ENCODE peak calls at places on chromosomes 11 and 22, in four cellular contexts. Q, A, K and D are unnamed samples.
A peak's percentile ranks its signal among the peaks of the same experiment; 100 is the strongest.

GRCh38 chr11:74321487-74322188 is 10.2 kb upstream of the P4HA3 start:
- DNase-seq in Q (no peak), A (peak; percentile 64), K (no peak), D (peak; percentile 18)

GRCh38 chr11:61769946-61770683 is 17.7 kb downstream of the MYRF start:
- DNase-seq in A (no peak), K (no peak), Q (no peak), D (no peak)

GRCh38 chr22:30667486-30668305 is at the start of gene DUSP18:
- DNase-seq in A (peak; percentile 92), Q (peak; percentile 98), K (peak; percentile 92), D (peak; percentile 98)

GRCh38 chr11:68927280-68928107 is 23.8 kb downstream of the IGHMBP2 start:
- DNase-seq in Q (no peak), K (peak; percentile 31), A (peak; percentile 78), D (no peak)

GRCh38 chr22:41369089-41369745 is 12.5 kb upstream of the TEF start:
- DNase-seq in Q (no peak), K (no peak), A (no peak), D (no peak)

GRCh38 chr11:128544625-128545024 is 42.7 kb downstream of the ETS1 start:
- DNase-seq in A (peak; percentile 85), Q (no peak), K (no peak), D (no peak)

GRCh38 chr11:79068356-79068755 is 372.5 kb downstream of the TENM4 start:
- DNase-seq in Q (no peak), A (no peak), K (no peak), D (no peak)

GRCh38 chr22:23700706-23701105 is 9.9 kb downstream of the RGL4 start:
- DNase-seq in K (no peak), Q (no peak), A (peak; percentile 17), D (no peak)

GRCh38 chr11:102446606-102447005 is 6.0 kb downstream of the TMEM123 start:
- DNase-seq in K (no peak), A (peak; percentile 70), Q (no peak), D (no peak)

DNA sequence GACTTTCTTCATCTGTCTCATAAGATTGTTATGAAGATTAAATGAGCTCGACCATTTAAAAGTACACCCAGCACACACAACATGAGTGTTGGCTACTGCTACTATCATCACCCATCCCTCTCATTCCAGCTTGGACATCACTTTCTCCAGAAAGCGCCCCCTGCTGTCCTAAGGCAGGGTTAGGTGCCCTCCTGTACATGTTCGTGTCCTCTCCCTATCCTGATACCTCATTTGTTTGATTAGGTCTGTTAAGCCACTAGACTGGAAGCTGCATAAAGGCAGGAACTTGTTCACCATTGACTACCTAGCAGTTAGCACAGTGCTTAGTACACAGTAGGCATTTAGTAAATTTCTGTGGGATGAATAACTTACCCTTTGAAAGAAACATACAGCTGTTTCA is 85.5 kb downstream of the ENTHD1 start:
- DNase-seq in Q (peak; percentile 64), A (peak; percentile 44), K (no peak), D (peak; percentile 15)
- TF ChIP-seq CTCF in Q (peak; percentile 77), A (peak; percentile 53), K (no peak), D (peak; percentile 12)

GRCh38 chr22:22119003-22119402 is 125.6 kb upstream of the VPREB1 start:
- DNase-seq in Q (no peak), A (no peak), K (no peak), D (no peak)
- TF ChIP-seq CTCF in Q (no peak), A (no peak), K (no peak), D (no peak)

DNA sequence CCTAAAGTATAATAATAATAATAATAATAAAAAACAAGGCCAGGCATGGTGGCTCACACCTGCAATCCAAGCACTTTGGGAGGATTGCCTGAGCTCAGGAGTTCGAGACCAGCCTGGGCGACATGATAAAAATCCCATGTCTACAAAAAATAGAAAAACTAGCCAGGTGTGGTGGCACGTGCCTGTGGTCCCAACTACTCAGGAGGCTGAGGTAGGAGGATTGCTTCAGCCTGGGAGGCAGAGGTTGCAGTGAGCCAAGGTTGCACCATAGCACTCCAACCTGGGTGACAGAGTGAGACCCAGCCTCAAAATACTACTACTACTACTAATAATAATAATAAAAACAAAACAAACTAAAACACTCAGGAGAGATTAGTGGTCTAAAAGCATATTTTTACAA is 15.6 kb upstream of the ZNF280A start:
- DNase-seq in K (no peak), A (no peak), Q (no peak), D (no peak)
- TF ChIP-seq CTCF in K (no peak), A (no peak), Q (no peak), D (no peak)

GRCh38 chr11:116519499-116519898 is 253.3 kb downstream of the BUD13 start:
- DNase-seq in A (no peak), K (no peak), Q (peak; percentile 12), D (no peak)

GRCh38 chr11:116515666-116516184 is 257.1 kb downstream of the BUD13 start:
- DNase-seq in Q (peak; percentile 28), A (no peak), K (no peak), D (peak; percentile 41)

GRCh38 chr11:116517077-116517476 is 255.7 kb downstream of the BUD13 start:
- DNase-seq in K (no peak), A (no peak), Q (peak; percentile 14), D (no peak)

GRCh38 chr11:116517584-116517983 is 255.2 kb downstream of the BUD13 start:
- DNase-seq in K (no peak), Q (peak; percentile 12), A (no peak), D (no peak)

GRCh38 chr11:116518141-116518540 is 254.6 kb downstream of the BUD13 start:
- DNase-seq in A (no peak), K (no peak), Q (peak; percentile 12), D (no peak)
- TF ChIP-seq CTCF in A (no peak), K (no peak), Q (no peak), D (no peak)

GRCh38 chr11:43947003-43947500 is 4.6 kb downstream of the C11orf96 start:
- DNase-seq in A (peak; percentile 61), Q (peak; percentile 71), K (no peak), D (peak; percentile 22)
- TF ChIP-seq CTCF in A (peak; percentile 50), Q (peak; percentile 64), K (no peak), D (peak; percentile 9)

DNA sequence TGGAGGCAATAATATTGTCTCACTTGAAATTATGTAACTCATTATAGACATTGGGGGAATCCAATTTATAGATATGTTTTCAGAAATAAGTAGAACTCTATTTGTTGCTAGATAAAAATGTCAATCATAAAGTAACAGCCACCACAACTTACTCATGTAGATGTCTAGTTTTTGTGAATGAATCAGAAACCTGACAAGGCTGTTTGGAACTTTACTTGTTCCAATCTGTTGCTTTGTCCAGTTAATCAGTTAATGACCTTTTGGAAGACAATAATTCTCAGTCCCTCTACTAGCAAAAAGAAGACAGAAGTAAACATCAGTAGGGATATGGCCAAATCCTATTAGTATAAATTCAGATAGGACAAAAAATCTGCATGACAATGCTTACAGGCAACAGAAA is 1143.3 kb downstream of the LRRC4C start:
- DNase-seq in Q (no peak), K (no peak), A (no peak), D (no peak)
- TF ChIP-seq CTCF in Q (no peak), K (no peak), A (no peak), D (no peak)

GRCh38 chr22:38355275-38355674 is 38.0 kb upstream of the CSNK1E start:
- DNase-seq in Q (no peak), A (no peak), K (no peak), D (no peak)
- TF ChIP-seq CTCF in Q (no peak), A (no peak), K (no peak), D (no peak)

GRCh38 chr11:104946907-104947306 is 21.5 kb downstream of the CASP4 start:
- DNase-seq in K (no peak), Q (no peak), A (peak; percentile 64), D (no peak)
- TF ChIP-seq CTCF in K (no peak), Q (peak; percentile 73), A (peak; percentile 51), D (peak; percentile 20)